ENCODE peak calls at places on chromosome 21, in nine cellular contexts. One of them, this sample, is unnamed.

GRCh38 chr21:29155118-29155932 is 24.9 kb downstream of the MAP3K7CL start:
- DNase-seq in AG04449: peak
- DNase-seq in C1 segment of cervical spinal cord: no peak
- DNase-seq in cardiac fibroblast: peak
- DNase-seq in T-helper 2 cell: no peak
- DNase-seq in activated naive CD4-positive, alpha-beta T cell: no peak
- DNase-seq in NCI-H1436 treated with DMSO at 0.1 percent for 48 hours: no peak
- DNase-seq in 8988T: no peak
- DNase-seq in AG20443: peak
- DNase-seq in this sample: no peak

GRCh38 chr21:14551741-14552140 is 5.6 kb upstream of the SAMSN1 start:
- DNase-seq in T-helper 2 cell: no peak
- DNase-seq in AG20443: no peak
- DNase-seq in activated naive CD4-positive, alpha-beta T cell: no peak
- DNase-seq in cardiac fibroblast: no peak
- DNase-seq in NCI-H1436 treated with DMSO at 0.1 percent for 48 hours: no peak
- DNase-seq in C1 segment of cervical spinal cord: no peak
- DNase-seq in 8988T: no peak
- DNase-seq in AG04449: no peak
- DNase-seq in this sample: no peak

GRCh38 chr21:36909901-36910561 is 56.4 kb downstream of the HLCS start:
- DNase-seq in T-helper 2 cell: no peak
- DNase-seq in AG04449: peak
- DNase-seq in NCI-H1436 treated with DMSO at 0.1 percent for 48 hours: no peak
- DNase-seq in 8988T: no peak
- DNase-seq in activated naive CD4-positive, alpha-beta T cell: no peak
- DNase-seq in C1 segment of cervical spinal cord: no peak
- DNase-seq in AG20443: peak
- DNase-seq in cardiac fibroblast: peak
- DNase-seq in this sample: no peak

GRCh38 chr21:34836933-34837505 is 168.2 kb downstream of the CLIC6 start:
- DNase-seq in cardiac fibroblast: no peak
- DNase-seq in T-helper 2 cell: no peak
- DNase-seq in NCI-H1436 treated with DMSO at 0.1 percent for 48 hours: no peak
- DNase-seq in 8988T: no peak
- DNase-seq in AG20443: no peak
- DNase-seq in activated naive CD4-positive, alpha-beta T cell: no peak
- DNase-seq in C1 segment of cervical spinal cord: no peak
- DNase-seq in AG04449: no peak
- DNase-seq in this sample: no peak

GRCh38 chr21:28337319-28337718 is 655.4 kb downstream of the LTN1 start:
- DNase-seq in C1 segment of cervical spinal cord: no peak
- DNase-seq in 8988T: no peak
- DNase-seq in AG04449: no peak
- DNase-seq in T-helper 2 cell: no peak
- DNase-seq in AG20443: no peak
- DNase-seq in activated naive CD4-positive, alpha-beta T cell: no peak
- DNase-seq in NCI-H1436 treated with DMSO at 0.1 percent for 48 hours: no peak
- DNase-seq in cardiac fibroblast: peak
- DNase-seq in this sample: no peak

GRCh38 chr21:17585875-17586450 is 26.7 kb downstream of the BTG3 start:
- DNase-seq in AG20443: peak
- DNase-seq in 8988T: peak
- DNase-seq in T-helper 2 cell: no peak
- DNase-seq in activated naive CD4-positive, alpha-beta T cell: no peak
- DNase-seq in cardiac fibroblast: peak
- DNase-seq in NCI-H1436 treated with DMSO at 0.1 percent for 48 hours: no peak
- DNase-seq in C1 segment of cervical spinal cord: no peak
- DNase-seq in AG04449: no peak
- DNase-seq in this sample: no peak

GRCh38 chr21:42923553-42924432 is 1.6 kb downstream of the ERVH48-1 start:
- DNase-seq in C1 segment of cervical spinal cord: peak
- DNase-seq in 8988T: peak
- DNase-seq in AG04449: peak
- DNase-seq in NCI-H1436 treated with DMSO at 0.1 percent for 48 hours: peak
- DNase-seq in activated naive CD4-positive, alpha-beta T cell: peak
- DNase-seq in T-helper 2 cell: no peak
- DNase-seq in cardiac fibroblast: peak
- DNase-seq in AG20443: peak
- DNase-seq in this sample: peak

GRCh38 chr21:38841472-38841871 is 35.7 kb downstream of the ETS2 start:
- DNase-seq in C1 segment of cervical spinal cord: no peak
- DNase-seq in 8988T: no peak
- DNase-seq in AG04449: no peak
- DNase-seq in cardiac fibroblast: peak
- DNase-seq in T-helper 2 cell: no peak
- DNase-seq in NCI-H1436 treated with DMSO at 0.1 percent for 48 hours: no peak
- DNase-seq in activated naive CD4-positive, alpha-beta T cell: no peak
- DNase-seq in AG20443: no peak
- DNase-seq in this sample: no peak

GRCh38 chr21:35204850-35205564 is 155.9 kb upstream of the RUNX1 start:
- DNase-seq in NCI-H1436 treated with DMSO at 0.1 percent for 48 hours: no peak
- DNase-seq in C1 segment of cervical spinal cord: peak
- DNase-seq in AG20443: peak
- DNase-seq in T-helper 2 cell: no peak
- DNase-seq in cardiac fibroblast: peak
- DNase-seq in 8988T: no peak
- DNase-seq in activated naive CD4-positive, alpha-beta T cell: no peak
- DNase-seq in AG04449: peak
- DNase-seq in this sample: no peak

GRCh38 chr21:41487082-41487481 is 20.9 kb downstream of the TMPRSS2 start:
- DNase-seq in T-helper 2 cell: no peak
- DNase-seq in AG04449: no peak
- DNase-seq in 8988T: no peak
- DNase-seq in cardiac fibroblast: no peak
- DNase-seq in AG20443: no peak
- DNase-seq in NCI-H1436 treated with DMSO at 0.1 percent for 48 hours: no peak
- DNase-seq in activated naive CD4-positive, alpha-beta T cell: no peak
- DNase-seq in C1 segment of cervical spinal cord: no peak
- DNase-seq in this sample: no peak

GRCh38 chr21:38859852-38860251 is 54.1 kb downstream of the ETS2 start:
- DNase-seq in T-helper 2 cell: no peak
- DNase-seq in C1 segment of cervical spinal cord: no peak
- DNase-seq in NCI-H1436 treated with DMSO at 0.1 percent for 48 hours: no peak
- DNase-seq in activated naive CD4-positive, alpha-beta T cell: no peak
- DNase-seq in cardiac fibroblast: no peak
- DNase-seq in 8988T: no peak
- DNase-seq in AG04449: no peak
- DNase-seq in AG20443: no peak
- DNase-seq in this sample: no peak

GRCh38 chr21:41604583-41605041 is 96.7 kb upstream of the TMPRSS2 start:
- DNase-seq in AG20443: no peak
- DNase-seq in 8988T: no peak
- DNase-seq in cardiac fibroblast: no peak
- DNase-seq in NCI-H1436 treated with DMSO at 0.1 percent for 48 hours: no peak
- DNase-seq in AG04449: no peak
- DNase-seq in T-helper 2 cell: no peak
- DNase-seq in C1 segment of cervical spinal cord: no peak
- DNase-seq in activated naive CD4-positive, alpha-beta T cell: no peak
- DNase-seq in this sample: no peak

GRCh38 chr21:29360799-29361765 is 62.4 kb downstream of the BACH1 start:
- DNase-seq in 8988T: no peak
- DNase-seq in activated naive CD4-positive, alpha-beta T cell: no peak
- DNase-seq in AG04449: no peak
- DNase-seq in C1 segment of cervical spinal cord: no peak
- DNase-seq in AG20443: no peak
- DNase-seq in NCI-H1436 treated with DMSO at 0.1 percent for 48 hours: no peak
- DNase-seq in cardiac fibroblast: no peak
- DNase-seq in T-helper 2 cell: no peak
- DNase-seq in this sample: no peak

GRCh38 chr21:26273686-26274313 is 103.2 kb upstream of the APP start:
- DNase-seq in NCI-H1436 treated with DMSO at 0.1 percent for 48 hours: no peak
- DNase-seq in AG04449: no peak
- DNase-seq in AG20443: no peak
- DNase-seq in T-helper 2 cell: no peak
- DNase-seq in 8988T: no peak
- DNase-seq in activated naive CD4-positive, alpha-beta T cell: no peak
- DNase-seq in cardiac fibroblast: no peak
- DNase-seq in C1 segment of cervical spinal cord: no peak
- DNase-seq in this sample: no peak

GRCh38 chr21:29526545-29526944 is 227.8 kb downstream of the BACH1 start:
- DNase-seq in 8988T: no peak
- DNase-seq in activated naive CD4-positive, alpha-beta T cell: no peak
- DNase-seq in C1 segment of cervical spinal cord: no peak
- DNase-seq in NCI-H1436 treated with DMSO at 0.1 percent for 48 hours: no peak
- DNase-seq in T-helper 2 cell: no peak
- DNase-seq in AG20443: no peak
- DNase-seq in cardiac fibroblast: no peak
- DNase-seq in AG04449: no peak
- DNase-seq in this sample: no peak

GRCh38 chr21:26167593-26167992 is 3.0 kb downstream of the APP start:
- DNase-seq in 8988T: no peak
- DNase-seq in AG20443: no peak
- DNase-seq in activated naive CD4-positive, alpha-beta T cell: no peak
- DNase-seq in AG04449: no peak
- DNase-seq in C1 segment of cervical spinal cord: no peak
- DNase-seq in T-helper 2 cell: no peak
- DNase-seq in NCI-H1436 treated with DMSO at 0.1 percent for 48 hours: no peak
- DNase-seq in cardiac fibroblast: no peak
- DNase-seq in this sample: no peak

GRCh38 chr21:43989401-43989800 is 22.7 kb upstream of the TRAPPC10 start:
- DNase-seq in cardiac fibroblast: no peak
- DNase-seq in AG04449: no peak
- DNase-seq in activated naive CD4-positive, alpha-beta T cell: no peak
- DNase-seq in T-helper 2 cell: no peak
- DNase-seq in C1 segment of cervical spinal cord: no peak
- DNase-seq in 8988T: no peak
- DNase-seq in NCI-H1436 treated with DMSO at 0.1 percent for 48 hours: no peak
- DNase-seq in AG20443: no peak
- DNase-seq in this sample: no peak

GRCh38 chr21:45456836-45457160 is 51.8 kb downstream of the COL18A1 start:
- DNase-seq in NCI-H1436 treated with DMSO at 0.1 percent for 48 hours: no peak
- DNase-seq in T-helper 2 cell: no peak
- DNase-seq in C1 segment of cervical spinal cord: no peak
- DNase-seq in activated naive CD4-positive, alpha-beta T cell: no peak
- DNase-seq in AG04449: no peak
- DNase-seq in AG20443: no peak
- DNase-seq in 8988T: no peak
- DNase-seq in cardiac fibroblast: no peak
- DNase-seq in this sample: no peak

GRCh38 chr21:34129971-34130597 is 56.7 kb downstream of the MRPS6 start:
- DNase-seq in T-helper 2 cell: no peak
- DNase-seq in cardiac fibroblast: peak
- DNase-seq in AG04449: no peak
- DNase-seq in activated naive CD4-positive, alpha-beta T cell: no peak
- DNase-seq in NCI-H1436 treated with DMSO at 0.1 percent for 48 hours: no peak
- DNase-seq in C1 segment of cervical spinal cord: no peak
- DNase-seq in 8988T: no peak
- DNase-seq in AG20443: no peak
- DNase-seq in this sample: no peak

GRCh38 chr21:45590726-45591618 is 48.7 kb upstream of the SLC19A1 start:
- DNase-seq in 8988T: peak
- DNase-seq in NCI-H1436 treated with DMSO at 0.1 percent for 48 hours: no peak
- DNase-seq in AG20443: no peak
- DNase-seq in cardiac fibroblast: no peak
- DNase-seq in T-helper 2 cell: peak
- DNase-seq in C1 segment of cervical spinal cord: no peak
- DNase-seq in activated naive CD4-positive, alpha-beta T cell: no peak
- DNase-seq in AG04449: no peak
- DNase-seq in this sample: peak

GRCh38 chr21:38241029-38241740 is 15.6 kb upstream of the KCNJ15 start:
- DNase-seq in AG04449: no peak
- DNase-seq in C1 segment of cervical spinal cord: no peak
- DNase-seq in 8988T: no peak
- DNase-seq in AG20443: peak
- DNase-seq in T-helper 2 cell: no peak
- DNase-seq in activated naive CD4-positive, alpha-beta T cell: no peak
- DNase-seq in cardiac fibroblast: peak
- DNase-seq in NCI-H1436 treated with DMSO at 0.1 percent for 48 hours: no peak
- DNase-seq in this sample: no peak

GRCh38 chr21:25456672-25457071 is 150.6 kb downstream of the MRPL39 start:
- DNase-seq in activated naive CD4-positive, alpha-beta T cell: no peak
- DNase-seq in cardiac fibroblast: peak
- DNase-seq in AG20443: no peak
- DNase-seq in NCI-H1436 treated with DMSO at 0.1 percent for 48 hours: no peak
- DNase-seq in T-helper 2 cell: no peak
- DNase-seq in AG04449: no peak
- DNase-seq in 8988T: no peak
- DNase-seq in C1 segment of cervical spinal cord: no peak
- DNase-seq in this sample: no peak

GRCh38 chr21:37208056-37208705 is 59.0 kb downstream of the VPS26C start:
- DNase-seq in cardiac fibroblast: no peak
- DNase-seq in NCI-H1436 treated with DMSO at 0.1 percent for 48 hours: no peak
- DNase-seq in C1 segment of cervical spinal cord: peak
- DNase-seq in AG04449: no peak
- DNase-seq in activated naive CD4-positive, alpha-beta T cell: no peak
- DNase-seq in T-helper 2 cell: no peak
- DNase-seq in 8988T: no peak
- DNase-seq in AG20443: peak
- DNase-seq in this sample: no peak

GRCh38 chr21:26958792-26959191 is 8.1 kb downstream of the ADAMTS5 start:
- DNase-seq in activated naive CD4-positive, alpha-beta T cell: no peak
- DNase-seq in AG04449: no peak
- DNase-seq in AG20443: no peak
- DNase-seq in 8988T: no peak
- DNase-seq in T-helper 2 cell: no peak
- DNase-seq in NCI-H1436 treated with DMSO at 0.1 percent for 48 hours: no peak
- DNase-seq in C1 segment of cervical spinal cord: no peak
- DNase-seq in cardiac fibroblast: no peak
- DNase-seq in this sample: no peak

GRCh38 chr21:34513109-34513675 is 1.2 kb upstream of the KCNE1 start:
- DNase-seq in AG20443: no peak
- DNase-seq in activated naive CD4-positive, alpha-beta T cell: no peak
- DNase-seq in 8988T: no peak
- DNase-seq in NCI-H1436 treated with DMSO at 0.1 percent for 48 hours: no peak
- DNase-seq in C1 segment of cervical spinal cord: no peak
- DNase-seq in T-helper 2 cell: no peak
- DNase-seq in cardiac fibroblast: peak
- DNase-seq in AG04449: no peak
- DNase-seq in this sample: no peak

GRCh38 chr21:46000731-46001641 is 19.4 kb downstream of the COL6A1 start:
- DNase-seq in C1 segment of cervical spinal cord: no peak
- DNase-seq in AG20443: no peak
- DNase-seq in 8988T: no peak
- DNase-seq in cardiac fibroblast: no peak
- DNase-seq in activated naive CD4-positive, alpha-beta T cell: no peak
- DNase-seq in NCI-H1436 treated with DMSO at 0.1 percent for 48 hours: no peak
- DNase-seq in T-helper 2 cell: no peak
- DNase-seq in AG04449: no peak
- DNase-seq in this sample: no peak

GRCh38 chr21:34336245-34336644 is 27.6 kb upstream of the KCNE2 start:
- DNase-seq in C1 segment of cervical spinal cord: no peak
- DNase-seq in NCI-H1436 treated with DMSO at 0.1 percent for 48 hours: no peak
- DNase-seq in activated naive CD4-positive, alpha-beta T cell: no peak
- DNase-seq in 8988T: no peak
- DNase-seq in cardiac fibroblast: peak
- DNase-seq in AG04449: no peak
- DNase-seq in AG20443: no peak
- DNase-seq in T-helper 2 cell: no peak
- DNase-seq in this sample: no peak

GRCh38 chr21:23977971-23978370 is 1629.3 kb downstream of the MRPL39 start:
- DNase-seq in activated naive CD4-positive, alpha-beta T cell: no peak
- DNase-seq in C1 segment of cervical spinal cord: no peak
- DNase-seq in cardiac fibroblast: no peak
- DNase-seq in T-helper 2 cell: no peak
- DNase-seq in AG20443: no peak
- DNase-seq in AG04449: peak
- DNase-seq in 8988T: no peak
- DNase-seq in NCI-H1436 treated with DMSO at 0.1 percent for 48 hours: no peak
- DNase-seq in this sample: no peak

GRCh38 chr21:20739421-20739820 is 258.8 kb upstream of the NCAM2 start:
- DNase-seq in activated naive CD4-positive, alpha-beta T cell: no peak
- DNase-seq in cardiac fibroblast: no peak
- DNase-seq in AG20443: no peak
- DNase-seq in T-helper 2 cell: no peak
- DNase-seq in NCI-H1436 treated with DMSO at 0.1 percent for 48 hours: no peak
- DNase-seq in C1 segment of cervical spinal cord: no peak
- DNase-seq in AG04449: no peak
- DNase-seq in 8988T: no peak
- DNase-seq in this sample: no peak

GRCh38 chr21:44908496-44908895 is 12.2 kb downstream of the ITGB2 start:
- DNase-seq in activated naive CD4-positive, alpha-beta T cell: no peak
- DNase-seq in T-helper 2 cell: no peak
- DNase-seq in AG04449: no peak
- DNase-seq in AG20443: no peak
- DNase-seq in C1 segment of cervical spinal cord: no peak
- DNase-seq in 8988T: no peak
- DNase-seq in NCI-H1436 treated with DMSO at 0.1 percent for 48 hours: no peak
- DNase-seq in cardiac fibroblast: peak
- DNase-seq in this sample: no peak

GRCh38 chr21:43211085-43212071 is 42.6 kb downstream of the CRYAA start:
- DNase-seq in T-helper 2 cell: no peak
- DNase-seq in AG04449: no peak
- DNase-seq in AG20443: no peak
- DNase-seq in activated naive CD4-positive, alpha-beta T cell: no peak
- DNase-seq in NCI-H1436 treated with DMSO at 0.1 percent for 48 hours: no peak
- DNase-seq in C1 segment of cervical spinal cord: no peak
- DNase-seq in cardiac fibroblast: peak
- DNase-seq in 8988T: no peak
- DNase-seq in this sample: no peak